ENCODE peak calls at places on chromosome X, in eight cellular contexts. W, I, N, B, T, M, S and P are unnamed samples. For H3K36me3 and H3K4me1, the result is how much of the 10 kb centered on the place peaks cover.

GRCh38 chrX:107700317-107700774 is 72.0 kb downstream of the PRPS1 start:
- DNase-seq in I (peak), T (peak), M (peak), S (no peak), W (no peak), B (no peak), N (no peak), P (no peak)

GRCh38 chrX:38654302-38654701 is 93.0 kb downstream of the TSPAN7 start:
- DNase-seq in N (peak), T (peak), S (peak), M (no peak), I (no peak), B (no peak), W (no peak), P (no peak)

GRCh38 chrX:28042826-28043564 is 61.7 kb upstream of the DCAF8L1 start:
- DNase-seq in I (no peak), M (no peak), W (no peak), T (no peak), B (no peak), S (no peak), N (no peak), P (no peak)

GRCh38 chrX:80471582-80471981 is 51.3 kb downstream of the TENT5D start:
- DNase-seq in M (no peak), N (no peak), S (no peak), W (no peak), I (no peak), T (no peak), B (no peak), P (no peak)

GRCh38 chrX:40383360-40383759 is 197.4 kb upstream of the ATP6AP2 start:
- DNase-seq in N (no peak), S (no peak), I (no peak), M (no peak), W (no peak), T (no peak), B (no peak), P (no peak)

GRCh38 chrX:131752493-131753198 is 208.8 kb downstream of the OR13H1 start:
- DNase-seq in B (no peak), N (no peak), T (no peak), W (no peak), M (peak), I (no peak), S (no peak), P (peak)

GRCh38 chrX:50448565-50448964 is 22.1 kb downstream of the DGKK start:
- DNase-seq in N (peak), T (peak), I (no peak), W (no peak), S (no peak), B (no peak), M (no peak), P (no peak)

GRCh38 chrX:97402333-97402732 is 518.6 kb downstream of the RPA4 start:
- DNase-seq in M (no peak), I (no peak), B (no peak), W (no peak), N (no peak), T (peak), S (no peak), P (no peak)

GRCh38 chrX:119880552-119881437 is 9.2 kb downstream of the NDUFA1 start:
- DNase-seq in B (no peak), S (peak), T (peak), W (peak), N (peak), M (no peak), I (no peak), P (no peak)

GRCh38 chrX:155612312-155613224 is at the start of gene TMLHE:
- DNase-seq in M (peak), T (peak), N (peak), I (peak), W (peak), B (peak), S (peak), P (peak)

GRCh38 chrX:23276475-23276874 is 58.2 kb upstream of the PTCHD1 start:
- DNase-seq in S (no peak), M (no peak), W (no peak), T (no peak), B (no peak), N (no peak), I (no peak), P (no peak)

GRCh38 chrX:139802048-139802447 is 94.1 kb upstream of the MCF2 start:
- DNase-seq in M (no peak), S (no peak), N (no peak), T (no peak), W (no peak), B (no peak), I (no peak), P (no peak)
- H3K36me3 ChIP-seq in M (under half), S (under half), N (under half), T (under half), W (under half), B (under half), I (under half), P (under half)

DNA sequence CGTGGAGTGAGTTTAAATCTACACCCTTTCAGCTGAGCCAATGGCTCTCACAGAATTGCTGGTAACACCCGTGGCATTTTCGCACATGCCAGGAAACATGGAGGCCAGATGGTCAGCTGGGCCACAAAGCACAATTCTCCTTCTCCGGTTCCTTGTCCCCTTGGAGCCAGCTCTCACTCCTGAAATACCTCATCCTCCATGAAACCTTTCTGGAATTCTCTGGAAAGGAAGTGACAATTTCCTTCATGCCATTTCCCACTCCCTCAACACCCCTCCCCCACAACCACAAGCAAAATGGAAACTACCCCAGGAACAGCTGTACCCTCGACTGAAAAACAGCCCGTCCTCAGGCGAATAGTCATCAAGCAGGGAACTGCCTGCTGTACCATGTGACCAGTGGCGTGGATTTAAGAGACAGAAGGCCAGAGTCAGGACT is 24.7 kb downstream of the ELF4 start:
- DNase-seq in I (no peak), S (no peak), M (peak), B (no peak), T (peak), N (peak), W (no peak), P (no peak)
- H3K4me1 ChIP-seq in I (under half), S (under half), M (under half), B (half or more), T (under half), N (half or more), W (under half), P (under half)

GRCh38 chrX:48890934-48891401 is 6.6 kb downstream of the TIMM17B start:
- DNase-seq in S (peak), B (no peak), M (peak), W (no peak), T (no peak), N (no peak), I (no peak), P (no peak)
- H3K27ac ChIP-seq in S (peak), B (peak), M (peak), W (peak), T (no peak), N (no peak), I (peak), P (peak)

GRCh38 chrX:46485897-46486296 is 59.3 kb downstream of the ZNF674 start:
- DNase-seq in B (no peak), S (no peak), M (no peak), W (no peak), N (no peak), T (no peak), I (no peak), P (no peak)
- H3K36me3 ChIP-seq in B (under half), S (under half), M (under half), W (under half), N (under half), T (under half), I (under half), P (under half)

DNA sequence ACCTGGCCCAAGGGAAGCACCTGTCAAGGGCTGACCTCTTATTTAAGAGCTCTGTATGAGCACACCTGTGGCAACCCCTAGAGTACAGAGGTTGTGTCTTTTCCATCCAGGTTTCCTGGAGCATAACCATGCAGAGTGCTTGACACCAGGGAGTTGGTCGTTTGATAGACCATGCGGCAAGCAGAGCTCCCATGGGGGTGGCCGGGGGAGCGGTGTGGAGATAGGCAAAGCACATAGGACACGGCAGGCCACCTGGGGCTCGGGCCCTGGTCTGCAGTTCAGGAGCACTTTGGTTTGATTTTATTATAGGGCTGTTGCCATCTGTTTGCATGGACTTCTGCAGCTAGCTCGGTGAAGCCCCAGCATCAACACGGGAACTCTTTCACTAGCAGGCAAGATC is 95.0 kb upstream of the MTM1 start:
- DNase-seq in N (no peak), I (no peak), T (no peak), M (no peak), B (no peak), W (no peak), S (no peak), P (no peak)
- H3K4me1 ChIP-seq in N (under half), I (under half), T (under half), M (under half), B (under half), W (under half), S (under half), P (under half)